ENCODE peak calls at places on chromosomes 12 and 14, in four cellular contexts. U is activated naive CD4-positive, alpha-beta T cell treated with anti-CD3 and anti-CD28 coated beads, Interleukin-2, amount 50 U/mL, for 16 hours; S is EL; B is left colon. N is an unnamed sample.

GRCh38 chr12:51407604-51408003 is 16.4 kb upstream of the GALNT6 start:
- DNase-seq in U (no peak), S (no peak), B (no peak), N (no peak)

GRCh38 chr14:94000986-94001385 is 3.9 kb downstream of the CCDC197 start:
- DNase-seq in U (no peak), S (no peak), B (no peak), N (no peak)

GRCh38 chr14:35826952-35827416 is 846 bp downstream of the BRMS1L start:
- DNase-seq in U (no peak), S (no peak), B (no peak), N (no peak)

GRCh38 chr14:68777644-68778043 is 15.2 kb downstream of the ZFP36L1 start:
- DNase-seq in U (no peak), S (no peak), B (no peak), N (peak)

GRCh38 chr14:90785474-90785873 is 30.8 kb downstream of the TTC7B start:
- DNase-seq in U (no peak), S (peak), B (peak), N (no peak)

GRCh38 chr12:121538699-121539061 is 42.1 kb downstream of the KDM2B start:
- DNase-seq in U (no peak), S (peak), B (peak), N (no peak)

GRCh38 chr12:4137441-4137840 is 136.1 kb upstream of the CCND2 start:
- DNase-seq in U (no peak), S (no peak), B (no peak), N (no peak)

GRCh38 chr14:102279688-102280348 is 25.1 kb downstream of the MOK start:
- DNase-seq in U (no peak), S (peak), B (no peak), N (no peak)

GRCh38 chr12:65740873-65741600 is 83.2 kb upstream of the HMGA2 start:
- DNase-seq in U (peak), S (peak), B (peak), N (peak)

GRCh38 chr12:14774074-14774943 is 29.0 kb downstream of the WBP11 start:
- DNase-seq in U (peak), S (peak), B (peak), N (peak)

GRCh38 chr14:92549853-92550244 is 36.3 kb downstream of the RIN3 start:
- DNase-seq in U (no peak), S (no peak), B (no peak), N (no peak)

GRCh38 chr12:117485984-117486839 is 124.8 kb upstream of the NOS1 start:
- DNase-seq in U (no peak), S (no peak), B (no peak), N (no peak)

GRCh38 chr12:48779869-48780268 is 9.0 kb downstream of the ADCY6 start:
- DNase-seq in U (no peak), S (peak), B (no peak), N (no peak)

GRCh38 chr12:110699591-110700445 is 10.9 kb upstream of the HVCN1 start:
- DNase-seq in U (no peak), S (no peak), B (no peak), N (no peak)

GRCh38 chr14:65336191-65336591 is 76.3 kb upstream of the FUT8 start:
- DNase-seq in U (peak), S (peak), B (no peak), N (no peak)

GRCh38 chr14:56805992-56806737 is 4.1 kb downstream of the OTX2 start:
- DNase-seq in U (no peak), S (no peak), B (no peak), N (no peak)

GRCh38 chr12:62006076-62006732 is 254.0 kb upstream of the USP15 start:
- DNase-seq in U (no peak), S (peak), B (no peak), N (no peak)

GRCh38 chr12:82057770-82058169 is 298.6 kb upstream of the PPFIA2 start:
- DNase-seq in U (no peak), S (no peak), B (no peak), N (no peak)

N was measured in ureter.